ENCODE peak calls at places on chromosomes 12 and 14, in five cellular contexts. One of them, this sample, is unnamed.

GRCh38 chr14:100885196-100886030 is 18.1 kb downstream of the RTL1 start:
- DNase-seq in BJ: no peak
- DNase-seq in choroid plexus epithelial cell: peak; percentile 23
- DNase-seq in tibial artery: no peak
- DNase-seq in heart right ventricle: no peak
- DNase-seq in this sample: no peak

GRCh38 chr12:104137175-104137901 is 672 bp downstream of the NFYB start:
- DNase-seq in BJ: no peak
- DNase-seq in choroid plexus epithelial cell: peak; percentile 72
- DNase-seq in tibial artery: peak; percentile 29
- DNase-seq in heart right ventricle: peak; percentile 44
- DNase-seq in this sample: peak; percentile 46

GRCh38 chr14:95431199-95432145 is 85.0 kb downstream of the SYNE3 start:
- DNase-seq in BJ: no peak
- DNase-seq in choroid plexus epithelial cell: peak; percentile 63
- DNase-seq in tibial artery: no peak
- DNase-seq in heart right ventricle: no peak
- DNase-seq in this sample: peak; percentile 31

GRCh38 chr14:40362856-40363255 is 930.6 kb upstream of the FBXO33 start:
- DNase-seq in BJ: no peak
- DNase-seq in choroid plexus epithelial cell: no peak
- DNase-seq in tibial artery: no peak
- DNase-seq in heart right ventricle: no peak
- DNase-seq in this sample: no peak

GRCh38 chr12:795305-795704 is 42.9 kb downstream of the WNK1 start:
- DNase-seq in BJ: no peak
- DNase-seq in choroid plexus epithelial cell: no peak
- DNase-seq in tibial artery: no peak
- DNase-seq in heart right ventricle: no peak
- DNase-seq in this sample: no peak

GRCh38 chr12:82242729-82243128 is 115.5 kb downstream of the CCDC59 start:
- DNase-seq in BJ: no peak
- DNase-seq in choroid plexus epithelial cell: no peak
- DNase-seq in tibial artery: no peak
- DNase-seq in heart right ventricle: no peak
- DNase-seq in this sample: no peak

GRCh38 chr12:42735869-42736361 is 146.4 kb upstream of the PRICKLE1 start:
- DNase-seq in BJ: no peak
- DNase-seq in choroid plexus epithelial cell: no peak
- DNase-seq in tibial artery: no peak
- DNase-seq in heart right ventricle: peak; percentile 55
- DNase-seq in this sample: no peak

GRCh38 chr12:123442774-123443173 is 6.3 kb upstream of the RILPL2 start:
- DNase-seq in BJ: no peak
- DNase-seq in choroid plexus epithelial cell: no peak
- DNase-seq in tibial artery: no peak
- DNase-seq in heart right ventricle: no peak
- DNase-seq in this sample: no peak

GRCh38 chr14:55546212-55546874 is 33.7 kb upstream of the KTN1 start:
- DNase-seq in BJ: no peak
- DNase-seq in choroid plexus epithelial cell: no peak
- DNase-seq in tibial artery: no peak
- DNase-seq in heart right ventricle: no peak
- DNase-seq in this sample: no peak

GRCh38 chr14:105180598-105181528 is at the start of gene NUDT14:
- DNase-seq in BJ: no peak
- DNase-seq in choroid plexus epithelial cell: peak; percentile 51
- DNase-seq in tibial artery: peak; percentile 46
- DNase-seq in heart right ventricle: peak; percentile 77
- DNase-seq in this sample: peak; percentile 88

GRCh38 chr12:14400599-14400998 is 35.1 kb downstream of the ATF7IP start:
- DNase-seq in BJ: no peak
- DNase-seq in choroid plexus epithelial cell: no peak
- DNase-seq in tibial artery: no peak
- DNase-seq in heart right ventricle: no peak
- DNase-seq in this sample: no peak

GRCh38 chr12:15538881-15539280 is 216.6 kb downstream of the PTPRO start:
- DNase-seq in BJ: no peak
- DNase-seq in choroid plexus epithelial cell: no peak
- DNase-seq in tibial artery: no peak
- DNase-seq in heart right ventricle: no peak
- DNase-seq in this sample: no peak

GRCh38 chr14:69879175-69880047 is at the start of gene SMOC1:
- DNase-seq in BJ: no peak
- DNase-seq in choroid plexus epithelial cell: peak; percentile 94
- DNase-seq in tibial artery: peak; percentile 58
- DNase-seq in heart right ventricle: peak; percentile 45
- DNase-seq in this sample: peak; percentile 96

GRCh38 chr12:18383203-18383602 is 121.9 kb downstream of the PIK3C2G start:
- DNase-seq in BJ: peak; percentile 79
- DNase-seq in choroid plexus epithelial cell: peak; percentile 92
- DNase-seq in tibial artery: no peak
- DNase-seq in heart right ventricle: no peak
- DNase-seq in this sample: peak; percentile 27

GRCh38 chr14:24441904-24442239 is 704 bp downstream of the SDR39U1 start:
- DNase-seq in BJ: no peak
- DNase-seq in choroid plexus epithelial cell: no peak
- DNase-seq in tibial artery: no peak
- DNase-seq in heart right ventricle: no peak
- DNase-seq in this sample: no peak

GRCh38 chr14:25394356-25394755 is 344.4 kb upstream of the STXBP6 start:
- DNase-seq in BJ: no peak
- DNase-seq in choroid plexus epithelial cell: no peak
- DNase-seq in tibial artery: no peak
- DNase-seq in heart right ventricle: no peak
- DNase-seq in this sample: no peak

GRCh38 chr14:105422695-105423487 is 3.3 kb downstream of the MTA1 start:
- DNase-seq in BJ: no peak
- DNase-seq in choroid plexus epithelial cell: no peak
- DNase-seq in tibial artery: no peak
- DNase-seq in heart right ventricle: no peak
- DNase-seq in this sample: no peak

GRCh38 chr12:76455582-76456345 is 103.8 kb downstream of the OSBPL8 start:
- DNase-seq in BJ: peak; percentile 73
- DNase-seq in choroid plexus epithelial cell: peak; percentile 95
- DNase-seq in tibial artery: no peak
- DNase-seq in heart right ventricle: no peak
- DNase-seq in this sample: peak; percentile 55

GRCh38 chr14:101224356-101225115 is 321.0 kb upstream of the RTL1 start:
- DNase-seq in BJ: no peak
- DNase-seq in choroid plexus epithelial cell: peak; percentile 39
- DNase-seq in tibial artery: no peak
- DNase-seq in heart right ventricle: no peak
- DNase-seq in this sample: no peak

GRCh38 chr14:38762845-38763244 is 340.2 kb downstream of the SEC23A start:
- DNase-seq in BJ: no peak
- DNase-seq in choroid plexus epithelial cell: no peak
- DNase-seq in tibial artery: no peak
- DNase-seq in heart right ventricle: no peak
- DNase-seq in this sample: no peak

GRCh38 chr12:113203852-113204760 is 17.2 kb upstream of the TPCN1 start:
- DNase-seq in BJ: no peak
- DNase-seq in choroid plexus epithelial cell: peak; percentile 42
- DNase-seq in tibial artery: no peak
- DNase-seq in heart right ventricle: no peak
- DNase-seq in this sample: no peak

GRCh38 chr14:102362084-102362483 is 606 bp downstream of the CINP start:
- DNase-seq in BJ: peak; percentile 3
- DNase-seq in choroid plexus epithelial cell: peak; percentile 29
- DNase-seq in tibial artery: no peak
- DNase-seq in heart right ventricle: no peak
- DNase-seq in this sample: no peak

GRCh38 chr12:55515696-55516095 is 23.5 kb downstream of the OR6C68 start:
- DNase-seq in BJ: no peak
- DNase-seq in choroid plexus epithelial cell: no peak
- DNase-seq in tibial artery: no peak
- DNase-seq in heart right ventricle: no peak
- DNase-seq in this sample: no peak

GRCh38 chr14:50605776-50606175 is 45.8 kb downstream of the ATL1 start:
- DNase-seq in BJ: no peak
- DNase-seq in choroid plexus epithelial cell: peak; percentile 34
- DNase-seq in tibial artery: no peak
- DNase-seq in heart right ventricle: no peak
- DNase-seq in this sample: no peak

GRCh38 chr14:60922050-60922449 is 58.8 kb downstream of the TRMT5 start:
- DNase-seq in BJ: no peak
- DNase-seq in choroid plexus epithelial cell: peak; percentile 12
- DNase-seq in tibial artery: no peak
- DNase-seq in heart right ventricle: no peak
- DNase-seq in this sample: no peak

GRCh38 chr14:87489196-87489819 is 503.7 kb downstream of the GALC start:
- DNase-seq in BJ: no peak
- DNase-seq in choroid plexus epithelial cell: no peak
- DNase-seq in tibial artery: no peak
- DNase-seq in heart right ventricle: no peak
- DNase-seq in this sample: no peak

GRCh38 chr12:80763874-80764273 is 47.2 kb downstream of the MYF5 start:
- DNase-seq in BJ: no peak
- DNase-seq in choroid plexus epithelial cell: peak; percentile 81
- DNase-seq in tibial artery: no peak
- DNase-seq in heart right ventricle: no peak
- DNase-seq in this sample: peak; percentile 39

GRCh38 chr12:80681-81190 is 14.2 kb downstream of the IQSEC3 start:
- DNase-seq in BJ: no peak
- DNase-seq in choroid plexus epithelial cell: no peak
- DNase-seq in tibial artery: no peak
- DNase-seq in heart right ventricle: no peak
- DNase-seq in this sample: no peak

GRCh38 chr14:75279153-75279738 is 618 bp downstream of the FOS start:
- DNase-seq in BJ: no peak
- DNase-seq in choroid plexus epithelial cell: peak; percentile 83
- DNase-seq in tibial artery: peak; percentile 74
- DNase-seq in heart right ventricle: peak; percentile 78
- DNase-seq in this sample: peak; percentile 51

GRCh38 chr14:27366596-27366995 is 768.8 kb upstream of the NOVA1 start:
- DNase-seq in BJ: no peak
- DNase-seq in choroid plexus epithelial cell: no peak
- DNase-seq in tibial artery: no peak
- DNase-seq in heart right ventricle: no peak
- DNase-seq in this sample: no peak

GRCh38 chr12:104501641-104502040 is 44.9 kb downstream of the CHST11 start:
- DNase-seq in BJ: no peak
- DNase-seq in choroid plexus epithelial cell: no peak
- DNase-seq in tibial artery: no peak
- DNase-seq in heart right ventricle: no peak
- DNase-seq in this sample: no peak

GRCh38 chr14:105201928-105202513 is 20.9 kb upstream of the NUDT14 start:
- DNase-seq in BJ: no peak
- DNase-seq in choroid plexus epithelial cell: no peak
- DNase-seq in tibial artery: no peak
- DNase-seq in heart right ventricle: peak; percentile 46
- DNase-seq in this sample: no peak

GRCh38 chr12:69467400-69467799 is 2.8 kb upstream of the FRS2 start:
- DNase-seq in BJ: no peak
- DNase-seq in choroid plexus epithelial cell: no peak
- DNase-seq in tibial artery: no peak
- DNase-seq in heart right ventricle: no peak
- DNase-seq in this sample: no peak

GRCh38 chr12:69470189-69471094 is at the start of gene FRS2:
- DNase-seq in BJ: no peak
- DNase-seq in choroid plexus epithelial cell: peak; percentile 93
- DNase-seq in tibial artery: peak; percentile 88
- DNase-seq in heart right ventricle: peak; percentile 92
- DNase-seq in this sample: peak; percentile 95

GRCh38 chr12:69471667-69472385 is 1.6 kb downstream of the FRS2 start:
- DNase-seq in BJ: no peak
- DNase-seq in choroid plexus epithelial cell: no peak
- DNase-seq in tibial artery: no peak
- DNase-seq in heart right ventricle: no peak
- DNase-seq in this sample: no peak

GRCh38 chr12:69468237-69469026 is 1.8 kb upstream of the FRS2 start:
- DNase-seq in BJ: no peak
- DNase-seq in choroid plexus epithelial cell: no peak
- DNase-seq in tibial artery: no peak
- DNase-seq in heart right ventricle: no peak
- DNase-seq in this sample: no peak

GRCh38 chr12:69469854-69470188 is 367 bp upstream of the FRS2 start:
- DNase-seq in BJ: no peak
- DNase-seq in choroid plexus epithelial cell: no peak
- DNase-seq in tibial artery: no peak
- DNase-seq in heart right ventricle: no peak
- DNase-seq in this sample: no peak
- TF ChIP-seq CTCF in BJ: no peak
- TF ChIP-seq CTCF in choroid plexus epithelial cell: no peak
- TF ChIP-seq CTCF in tibial artery: no peak
- TF ChIP-seq CTCF in heart right ventricle: no peak
- TF ChIP-seq CTCF in this sample: no peak

DNA sequence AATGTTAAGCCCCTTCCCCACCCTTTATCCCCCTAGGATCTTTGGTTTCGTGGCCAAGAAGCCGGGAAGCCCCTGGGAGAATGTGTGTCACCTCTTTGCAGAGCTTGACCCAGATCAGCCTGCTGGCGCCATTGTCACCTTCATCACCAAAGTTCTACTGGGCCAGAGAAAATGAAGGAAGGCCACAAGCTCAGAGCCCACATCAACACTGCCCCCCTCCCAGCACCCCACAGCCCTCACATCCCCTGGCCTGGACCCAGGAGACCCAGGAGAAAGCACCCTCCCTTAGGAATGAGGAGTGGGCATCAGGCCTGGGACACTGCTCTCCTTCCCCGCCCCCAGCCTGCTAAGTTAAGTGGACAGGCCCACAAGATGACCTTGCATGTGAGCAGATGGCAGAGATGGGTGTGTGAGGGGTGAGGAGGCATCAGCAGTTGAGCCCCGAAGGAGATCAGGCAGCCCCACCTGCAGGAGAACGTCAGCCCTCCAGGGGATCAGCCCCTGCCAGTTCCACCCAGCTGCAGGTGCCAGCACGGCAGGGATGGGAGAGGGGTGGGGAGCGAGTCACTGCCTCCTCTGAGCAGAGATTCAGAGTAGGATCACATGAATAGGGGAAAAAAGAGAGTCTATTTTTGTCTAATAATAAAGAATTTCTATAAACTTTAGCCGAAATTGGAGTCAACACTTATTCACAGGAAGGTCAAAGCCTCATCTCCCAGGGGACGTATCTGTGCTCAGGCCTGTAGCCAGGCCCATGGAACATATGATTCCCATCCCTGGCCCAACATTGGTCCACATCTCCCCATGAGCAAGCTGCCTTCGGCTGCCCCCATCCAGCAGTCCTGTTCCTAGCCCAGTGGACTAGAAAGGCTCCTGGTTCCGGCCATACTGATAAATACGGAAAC is 14.1 kb downstream of the TNS2 start:
- DNase-seq in BJ: no peak
- DNase-seq in choroid plexus epithelial cell: peak; percentile 93
- DNase-seq in tibial artery: peak; percentile 89
- DNase-seq in heart right ventricle: peak; percentile 47
- DNase-seq in this sample: no peak
- TF ChIP-seq CTCF in BJ: no peak
- TF ChIP-seq CTCF in choroid plexus epithelial cell: no peak
- TF ChIP-seq CTCF in tibial artery: peak; percentile 11
- TF ChIP-seq CTCF in heart right ventricle: no peak
- TF ChIP-seq CTCF in this sample: no peak

GRCh38 chr12:72017054-72017651 is 78.5 kb downstream of the TPH2 start:
- DNase-seq in BJ: peak; percentile 26
- DNase-seq in choroid plexus epithelial cell: peak; percentile 86
- DNase-seq in tibial artery: peak; percentile 58
- DNase-seq in heart right ventricle: peak; percentile 14
- DNase-seq in this sample: peak; percentile 84
- TF ChIP-seq CTCF in BJ: peak; percentile 77
- TF ChIP-seq CTCF in choroid plexus epithelial cell: peak; percentile 89
- TF ChIP-seq CTCF in tibial artery: peak; percentile 74
- TF ChIP-seq CTCF in heart right ventricle: peak; percentile 78
- TF ChIP-seq CTCF in this sample: peak; percentile 78

GRCh38 chr12:41514907-41515306 is 326.8 kb downstream of the PDZRN4 start:
- DNase-seq in BJ: no peak
- DNase-seq in choroid plexus epithelial cell: peak; percentile 32
- DNase-seq in tibial artery: no peak
- DNase-seq in heart right ventricle: no peak
- DNase-seq in this sample: peak; percentile 5
- TF ChIP-seq CTCF in BJ: peak; percentile 9
- TF ChIP-seq CTCF in choroid plexus epithelial cell: peak; percentile 63
- TF ChIP-seq CTCF in tibial artery: no peak
- TF ChIP-seq CTCF in heart right ventricle: no peak
- TF ChIP-seq CTCF in this sample: no peak

This sample was measured in Calu3.